ENCODE peak calls at places on chromosomes 16 and 17, in seven cellular contexts. G is brain microvascular endothelial cell, P is heart left ventricle, I is transverse colon, B is Caco-2, F is lower lobe of right lung, L is right lobe of liver. T is an unnamed sample. For H3K27me3, the result is how much of the 10 kb centered on the place peaks cover.

GRCh38 chr16:24518498-24518897 is 20.9 kb upstream of the RBBP6 start:
- DNase-seq in L (no peak), P (no peak), F (no peak), I (no peak), B (no peak), G (no peak), T (no peak)

GRCh38 chr17:76515291-76515949 is 14.2 kb upstream of the RHBDF2 start:
- DNase-seq in B (no peak), F (peak), P (peak), G (peak), I (peak), L (no peak), T (no peak)

GRCh38 chr17:9195961-9196668 is 174.8 kb downstream of the NTN1 start:
- DNase-seq in P (no peak), F (no peak), G (no peak), B (peak), I (peak), L (no peak), T (no peak)

GRCh38 chr17:47266782-47267181 is 13.2 kb downstream of the ITGB3 start:
- DNase-seq in G (peak), F (no peak), P (no peak), B (no peak), L (no peak), I (no peak), T (no peak)

GRCh38 chr17:48478224-48479013 is 48.4 kb upstream of the SKAP1 start:
- DNase-seq in G (no peak), B (no peak), I (no peak), P (no peak), F (no peak), L (no peak), T (no peak)

GRCh38 chr17:28507567-28508195 is 1.5 kb downstream of the FOXN1 start:
- DNase-seq in F (peak), L (no peak), B (no peak), P (no peak), I (peak), G (no peak), T (no peak)

GRCh38 chr16:74601131-74601871 is 5.6 kb downstream of the GLG1 start:
- DNase-seq in P (no peak), G (no peak), B (no peak), I (peak), L (no peak), F (no peak), T (no peak)

GRCh38 chr16:11405331-11406176 is 60.3 kb downstream of the RMI2 start:
- DNase-seq in P (peak), L (no peak), I (peak), B (peak), G (peak), F (no peak), T (no peak)

GRCh38 chr16:82329504-82330192 is 159.6 kb upstream of the MPHOSPH6 start:
- DNase-seq in P (no peak), G (no peak), B (no peak), I (no peak), L (peak), F (no peak), T (no peak)

GRCh38 chr16:66470556-66470955 is 43.5 kb downstream of the BEAN1 start:
- DNase-seq in L (no peak), I (no peak), P (no peak), B (no peak), G (no peak), F (no peak), T (no peak)

GRCh38 chr16:11138769-11139623 is 117.0 kb downstream of the SOCS1 start:
- DNase-seq in I (no peak), B (no peak), F (no peak), L (no peak), P (no peak), G (peak), T (no peak)

GRCh38 chr16:1583180-1583579 is 28.7 kb downstream of the IFT140 start:
- DNase-seq in I (no peak), P (no peak), B (no peak), F (no peak), G (no peak), L (no peak), T (no peak)

GRCh38 chr16:2980227-2981176 is at the start of gene PKMYT1:
- DNase-seq in P (peak), L (peak), B (peak), I (peak), G (peak), F (peak), T (peak)

GRCh38 chr16:82331397-82331796 is 161.4 kb upstream of the MPHOSPH6 start:
- DNase-seq in I (no peak), P (no peak), B (no peak), F (no peak), L (no peak), G (no peak), T (no peak)

GRCh38 chr17:79621151-79621940 is 10.5 kb upstream of the RBFOX3 start:
- DNase-seq in F (peak), I (peak), P (peak), G (no peak), L (peak), B (peak), T (peak)

GRCh38 chr17:29764748-29765147 is 142.0 kb upstream of the CORO6 start:
- DNase-seq in P (no peak), I (no peak), F (no peak), L (no peak), G (no peak), B (no peak), T (no peak)

GRCh38 chr16:56883586-56883985 is 18.6 kb downstream of the SLC12A3 start:
- DNase-seq in F (no peak), B (no peak), I (no peak), G (no peak), P (peak), L (no peak), T (no peak)

GRCh38 chr16:67177743-67178699 is 5.7 kb downstream of the MATCAP1 start:
- DNase-seq in F (peak), L (peak), I (peak), P (peak), B (peak), G (no peak), T (no peak)

GRCh38 chr16:5222770-5223169 is 125.2 kb upstream of the EEF2KMT start:
- DNase-seq in P (no peak), B (no peak), G (no peak), I (no peak), F (no peak), L (no peak), T (no peak)

GRCh38 chr16:5216681-5217080 is 119.1 kb upstream of the EEF2KMT start:
- DNase-seq in P (no peak), L (no peak), B (no peak), I (no peak), F (no peak), G (no peak), T (no peak)

GRCh38 chr16:5215911-5216310 is 118.3 kb upstream of the EEF2KMT start:
- DNase-seq in L (no peak), G (no peak), F (no peak), P (no peak), I (peak), B (no peak), T (no peak)

GRCh38 chr16:5220705-5221104 is 123.1 kb upstream of the EEF2KMT start:
- DNase-seq in P (no peak), I (no peak), B (no peak), F (no peak), G (no peak), L (no peak), T (no peak)
- H3K27me3 ChIP-seq in P (under half), I (under half), B (under half), F (under half), G (under half), L (under half), T (under half)

DNA sequence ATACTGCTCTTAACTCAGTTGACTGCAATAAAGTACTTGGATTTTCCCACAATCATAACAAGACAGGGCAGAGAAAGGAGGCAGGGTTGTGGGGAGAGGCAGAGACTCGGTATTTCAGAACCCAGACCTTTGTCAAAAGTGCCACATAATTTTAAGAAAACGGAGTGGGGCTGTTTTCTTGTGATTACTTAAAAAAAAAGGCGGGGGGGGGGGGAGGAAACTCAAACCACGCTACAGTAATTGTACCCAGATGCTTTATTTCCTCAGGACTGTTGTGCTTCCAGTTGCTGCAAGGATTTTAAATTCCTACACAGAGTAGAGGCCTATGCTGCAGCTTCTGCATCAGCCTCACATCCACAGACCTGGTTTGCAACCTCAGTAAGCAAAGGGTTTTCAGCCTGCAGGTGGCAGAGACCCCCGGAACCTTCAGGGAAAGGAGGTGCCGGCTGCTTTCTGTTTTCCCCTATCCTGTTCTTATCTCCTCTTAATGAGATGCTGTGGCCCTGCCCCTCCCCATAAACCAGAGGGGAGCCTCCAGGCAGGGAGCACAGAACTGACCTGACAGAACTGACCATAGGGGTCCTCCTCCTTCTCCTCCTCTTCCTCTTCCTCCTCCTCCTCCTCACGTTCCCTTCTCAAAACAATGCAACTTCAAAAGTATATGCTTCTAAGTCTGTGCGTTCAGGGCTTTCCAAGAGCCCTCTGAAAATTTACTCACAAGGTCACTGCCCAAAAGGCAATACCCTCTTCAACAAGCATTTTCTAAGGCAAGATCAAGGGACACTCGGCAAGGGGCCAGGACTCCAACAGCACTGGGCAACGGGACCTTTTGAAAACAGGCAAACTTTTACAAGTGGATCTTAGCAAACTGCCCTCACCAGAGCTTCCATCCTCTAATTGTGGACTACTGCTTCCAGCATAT is 7.5 kb downstream of the AXIN2 start:
- DNase-seq in B (no peak), I (no peak), P (no peak), F (peak), L (peak), G (no peak), T (no peak)
- TF ChIP-seq CTCF in B (no peak), I (no peak), P (no peak), F (no peak), L (no peak), G (no peak), T (no peak)

GRCh38 chr17:41647038-41647813 is 22.9 kb upstream of the KRT17 start:
- DNase-seq in F (no peak), L (no peak), I (no peak), P (no peak), B (no peak), G (no peak), T (no peak)

GRCh38 chr17:41649923-41650519 is 25.6 kb upstream of the KRT17 start:
- DNase-seq in B (no peak), F (no peak), P (no peak), G (no peak), I (no peak), L (no peak), T (no peak)

GRCh38 chr17:41647940-41648410 is 23.6 kb upstream of the KRT17 start:
- DNase-seq in F (peak), B (peak), G (peak), P (peak), L (peak), I (peak), T (peak)

GRCh38 chr17:41650794-41651624 is 26.6 kb upstream of the KRT17 start:
- DNase-seq in L (no peak), I (no peak), B (no peak), P (no peak), G (no peak), F (no peak), T (no peak)

GRCh38 chr17:41648411-41649195 is 24.2 kb upstream of the KRT17 start:
- DNase-seq in I (peak), P (peak), B (peak), F (peak), L (peak), G (peak), T (peak)
- H3K4me3 ChIP-seq in I (no peak), P (no peak), B (peak), F (peak), L (peak), G (peak), T (peak)

DNA sequence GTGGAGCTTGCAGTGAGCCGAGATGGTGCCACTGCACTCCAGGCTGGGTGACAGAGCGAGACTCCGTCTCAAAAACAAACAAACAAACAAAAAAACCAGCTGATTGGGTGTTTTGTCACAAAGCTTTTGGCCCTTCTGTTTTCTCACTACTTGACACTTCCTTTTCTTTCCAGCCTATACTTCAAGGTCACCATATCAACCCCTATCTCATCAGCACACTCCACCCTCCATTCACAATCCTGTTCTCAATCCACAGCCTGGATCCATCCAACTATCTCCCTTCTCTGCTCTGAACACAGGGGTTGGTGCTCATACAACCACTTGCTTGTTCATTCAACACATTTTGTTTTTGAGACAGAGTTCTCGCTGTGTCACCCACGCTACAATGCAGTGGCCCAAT is 6.6 kb upstream of the MED11 start:
- DNase-seq in G (no peak), B (no peak), F (peak), L (no peak), I (no peak), P (no peak), T (no peak)
- H3K27me3 ChIP-seq in G (under half), B (under half), F (under half), L (under half), I (under half), P (under half), T (under half)

DNA sequence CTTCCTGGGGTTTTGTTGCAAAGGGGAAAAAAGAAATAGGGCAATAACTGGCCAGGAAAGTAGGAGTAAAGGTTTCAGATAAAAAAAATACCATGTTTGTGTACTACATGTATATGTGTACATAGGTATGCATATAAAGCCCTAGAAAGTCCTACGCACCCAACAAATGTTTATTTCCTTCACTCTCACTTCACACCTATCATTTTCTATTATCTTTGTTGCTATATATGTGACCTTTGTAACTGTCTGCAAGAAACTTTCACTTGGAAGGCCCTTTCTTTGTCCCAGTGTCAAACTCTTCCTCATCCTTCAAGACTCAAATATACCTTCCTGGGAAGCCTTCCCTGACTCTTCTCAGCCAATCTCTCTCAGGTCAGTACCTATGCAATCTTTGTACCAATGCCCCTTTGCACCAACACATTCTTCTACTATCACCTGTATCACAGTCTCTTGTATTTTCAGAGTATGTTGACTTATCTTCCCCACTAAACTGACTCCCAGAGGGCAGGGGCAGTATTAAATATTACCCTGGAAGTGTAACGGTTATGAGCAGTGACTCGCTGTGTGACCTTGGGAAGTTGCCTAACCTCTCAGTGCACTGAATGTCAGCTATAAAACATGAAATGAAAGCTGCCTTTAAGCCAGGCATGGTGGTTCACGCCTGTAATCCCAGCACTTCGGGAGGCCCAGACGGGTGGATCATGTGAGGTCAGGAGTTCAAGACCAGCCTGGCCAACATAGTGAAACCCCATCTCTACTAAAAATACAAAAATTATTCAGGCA is 6.5 kb downstream of the XPO6 start:
- DNase-seq in F (no peak), P (no peak), B (no peak), I (no peak), L (no peak), G (no peak), T (no peak)
- TF ChIP-seq CTCF in F (no peak), P (no peak), B (no peak), I (no peak), L (no peak), G (no peak), T (no peak)

DNA sequence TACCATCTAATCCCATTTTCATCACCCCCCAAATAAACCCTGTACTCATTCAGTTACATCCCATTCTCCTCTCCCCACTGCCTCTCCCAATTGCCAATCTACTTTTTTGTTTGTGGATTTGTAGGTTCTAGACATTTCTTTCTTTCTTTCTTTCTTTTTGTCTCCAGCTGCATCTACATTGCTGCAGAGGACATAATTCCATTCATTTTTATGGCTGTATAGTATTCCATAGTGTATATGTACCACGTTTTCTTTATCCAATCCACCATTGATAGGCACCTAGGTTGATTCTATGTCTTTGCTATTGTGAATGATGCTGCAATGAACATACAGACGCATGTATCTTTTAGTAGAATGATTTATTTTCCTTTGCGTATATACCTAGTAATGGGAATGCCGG is 6.3 kb upstream of the CRYM start:
- DNase-seq in I (no peak), P (no peak), F (no peak), G (no peak), B (no peak), L (no peak), T (no peak)
- H3K4me3 ChIP-seq in I (no peak), P (peak), F (no peak), G (no peak), B (no peak), L (peak), T (peak)

GRCh38 chr16:85988723-85989313 is 89.9 kb downstream of the IRF8 start:
- DNase-seq in P (no peak), L (peak), I (peak), G (no peak), F (no peak), B (no peak), T (no peak)
- H3K27me3 ChIP-seq in P (half or more), L (under half), I (under half), G (half or more), F (under half), B (under half), T (under half)

DNA sequence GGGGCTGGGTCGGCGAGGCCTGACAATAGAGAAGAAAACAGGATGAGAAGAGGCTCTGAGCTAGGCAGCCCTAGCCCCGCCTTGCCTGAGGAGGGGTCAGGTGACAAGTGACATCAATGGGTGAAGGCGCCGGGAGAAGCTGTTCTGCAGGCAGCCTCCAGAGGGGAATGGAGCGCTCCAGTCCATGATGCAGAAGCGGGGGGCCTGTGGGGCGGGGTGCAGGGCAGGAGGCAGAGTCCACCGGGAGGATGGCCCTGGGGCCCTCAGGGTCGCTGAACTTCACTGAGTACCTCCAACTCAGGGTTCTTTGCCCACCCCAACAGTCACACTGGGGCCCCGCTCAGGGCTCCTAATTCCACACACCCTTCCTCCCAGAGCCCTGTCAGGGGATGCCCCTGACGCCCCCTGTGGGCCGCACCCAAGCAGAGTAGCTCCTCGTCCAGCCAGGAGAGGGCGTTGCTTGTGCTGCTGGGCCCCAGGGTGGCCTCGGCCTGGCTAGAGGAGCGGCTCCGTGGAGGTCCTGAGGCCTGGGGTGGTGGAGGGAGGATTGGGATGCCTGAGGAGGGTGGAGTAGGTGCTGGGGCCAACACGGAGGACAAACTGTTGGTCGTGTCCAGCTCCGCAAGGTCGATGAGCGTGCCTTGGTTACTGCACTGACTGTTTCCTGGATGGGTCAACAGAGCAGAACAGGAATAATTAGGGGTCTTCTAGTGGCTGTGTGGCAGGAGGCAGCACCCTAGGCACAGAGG is 20.8 kb downstream of the GGA3 start:
- DNase-seq in B (peak), I (no peak), G (peak), P (no peak), L (no peak), F (no peak), T (peak)
- TF ChIP-seq CTCF in B (peak), I (peak), G (peak), P (no peak), L (peak), F (peak), T (peak)